ENCODE peak calls at places on chromosomes 5 and 9, in six cellular contexts. One of them, this sample, is unnamed.

GRCh38 chr9:134399435-134400056 is 73.3 kb downstream of the RXRA start:
- DNase-seq in brain microvascular endothelial cell: peak
- DNase-seq in A673: peak
- DNase-seq in sigmoid colon: no peak
- DNase-seq in PC-3: peak
- DNase-seq in WERI-Rb-1: peak
- DNase-seq in this sample: no peak

GRCh38 chr5:163459465-163459887 is 426 bp downstream of the NUDCD2 start:
- DNase-seq in brain microvascular endothelial cell: no peak
- DNase-seq in A673: no peak
- DNase-seq in sigmoid colon: no peak
- DNase-seq in PC-3: no peak
- DNase-seq in WERI-Rb-1: no peak
- DNase-seq in this sample: no peak

GRCh38 chr5:119397518-119398380 is 41.9 kb downstream of the TNFAIP8 start:
- DNase-seq in brain microvascular endothelial cell: peak
- DNase-seq in A673: peak
- DNase-seq in sigmoid colon: no peak
- DNase-seq in PC-3: peak
- DNase-seq in WERI-Rb-1: no peak
- DNase-seq in this sample: peak

GRCh38 chr9:727767-728166 is 113.7 kb upstream of the DMRT1 start:
- DNase-seq in brain microvascular endothelial cell: no peak
- DNase-seq in A673: no peak
- DNase-seq in sigmoid colon: no peak
- DNase-seq in PC-3: peak
- DNase-seq in WERI-Rb-1: no peak
- DNase-seq in this sample: no peak

GRCh38 chr5:172801184-172801671 is 30.2 kb upstream of the DUSP1 start:
- DNase-seq in brain microvascular endothelial cell: peak
- DNase-seq in A673: no peak
- DNase-seq in sigmoid colon: no peak
- DNase-seq in PC-3: peak
- DNase-seq in WERI-Rb-1: no peak
- DNase-seq in this sample: peak

GRCh38 chr5:138870611-138871010 is 4.5 kb downstream of the LRRTM2 start:
- DNase-seq in brain microvascular endothelial cell: no peak
- DNase-seq in A673: no peak
- DNase-seq in sigmoid colon: no peak
- DNase-seq in PC-3: no peak
- DNase-seq in WERI-Rb-1: peak
- DNase-seq in this sample: no peak

GRCh38 chr5:139181835-139182452 is 16.2 kb downstream of the SIL1 start:
- DNase-seq in brain microvascular endothelial cell: no peak
- DNase-seq in A673: peak
- DNase-seq in sigmoid colon: peak
- DNase-seq in PC-3: peak
- DNase-seq in WERI-Rb-1: no peak
- DNase-seq in this sample: peak

GRCh38 chr9:34636791-34637355 is 714 bp downstream of the SIGMAR1 start:
- DNase-seq in brain microvascular endothelial cell: no peak
- DNase-seq in A673: peak
- DNase-seq in sigmoid colon: no peak
- DNase-seq in PC-3: no peak
- DNase-seq in WERI-Rb-1: no peak
- DNase-seq in this sample: peak

GRCh38 chr9:134627417-134628353 is 13.9 kb upstream of the COL5A1 start:
- DNase-seq in brain microvascular endothelial cell: no peak
- DNase-seq in A673: no peak
- DNase-seq in sigmoid colon: peak
- DNase-seq in PC-3: no peak
- DNase-seq in WERI-Rb-1: peak
- DNase-seq in this sample: no peak

GRCh38 chr5:15525679-15526275 is 25.8 kb downstream of the FBXL7 start:
- DNase-seq in brain microvascular endothelial cell: peak
- DNase-seq in A673: no peak
- DNase-seq in sigmoid colon: no peak
- DNase-seq in PC-3: no peak
- DNase-seq in WERI-Rb-1: no peak
- DNase-seq in this sample: no peak

GRCh38 chr5:158725223-158725825 is 374.4 kb downstream of the EBF1 start:
- DNase-seq in brain microvascular endothelial cell: no peak
- DNase-seq in A673: peak
- DNase-seq in sigmoid colon: no peak
- DNase-seq in PC-3: peak
- DNase-seq in WERI-Rb-1: no peak
- DNase-seq in this sample: no peak

GRCh38 chr5:20636686-20637085 is 648.7 kb upstream of the CDH18 start:
- DNase-seq in brain microvascular endothelial cell: no peak
- DNase-seq in A673: no peak
- DNase-seq in sigmoid colon: no peak
- DNase-seq in PC-3: no peak
- DNase-seq in WERI-Rb-1: no peak
- DNase-seq in this sample: no peak

GRCh38 chr9:86765736-86766410 is 181.4 kb downstream of the GAS1 start:
- DNase-seq in brain microvascular endothelial cell: no peak
- DNase-seq in A673: no peak
- DNase-seq in sigmoid colon: no peak
- DNase-seq in PC-3: no peak
- DNase-seq in WERI-Rb-1: no peak
- DNase-seq in this sample: no peak

GRCh38 chr9:16899611-16900010 is 29.1 kb upstream of the BNC2 start:
- DNase-seq in brain microvascular endothelial cell: peak
- DNase-seq in A673: no peak
- DNase-seq in sigmoid colon: no peak
- DNase-seq in PC-3: no peak
- DNase-seq in WERI-Rb-1: no peak
- DNase-seq in this sample: no peak

GRCh38 chr5:80254767-80255424 is 952 bp downstream of the SERINC5 start:
- DNase-seq in brain microvascular endothelial cell: peak
- DNase-seq in A673: no peak
- DNase-seq in sigmoid colon: no peak
- DNase-seq in PC-3: peak
- DNase-seq in WERI-Rb-1: peak
- DNase-seq in this sample: peak

GRCh38 chr9:123960366-123960765 is 30.4 kb upstream of the DENND1A start:
- DNase-seq in brain microvascular endothelial cell: no peak
- DNase-seq in A673: no peak
- DNase-seq in sigmoid colon: no peak
- DNase-seq in PC-3: no peak
- DNase-seq in WERI-Rb-1: no peak
- DNase-seq in this sample: no peak

GRCh38 chr5:122726990-122727616 is 47.8 kb upstream of the SNX2 start:
- DNase-seq in brain microvascular endothelial cell: peak
- DNase-seq in A673: no peak
- DNase-seq in sigmoid colon: no peak
- DNase-seq in PC-3: peak
- DNase-seq in WERI-Rb-1: no peak
- DNase-seq in this sample: peak

GRCh38 chr9:133117271-133118178 is 3.5 kb downstream of the RALGDS start:
- DNase-seq in brain microvascular endothelial cell: no peak
- DNase-seq in A673: no peak
- DNase-seq in sigmoid colon: peak
- DNase-seq in PC-3: no peak
- DNase-seq in WERI-Rb-1: no peak
- DNase-seq in this sample: no peak

GRCh38 chr5:1414311-1415058 is 30.8 kb downstream of the SLC6A3 start:
- DNase-seq in brain microvascular endothelial cell: no peak
- DNase-seq in A673: no peak
- DNase-seq in sigmoid colon: no peak
- DNase-seq in PC-3: peak
- DNase-seq in WERI-Rb-1: no peak
- DNase-seq in this sample: no peak

GRCh38 chr9:88792502-88792901 is 198.8 kb upstream of the S1PR3 start:
- DNase-seq in brain microvascular endothelial cell: no peak
- DNase-seq in A673: peak
- DNase-seq in sigmoid colon: no peak
- DNase-seq in PC-3: no peak
- DNase-seq in WERI-Rb-1: no peak
- DNase-seq in this sample: no peak

GRCh38 chr5:176692835-176693476 is 45.7 kb downstream of the TSPAN17 start:
- DNase-seq in brain microvascular endothelial cell: no peak
- DNase-seq in A673: no peak
- DNase-seq in sigmoid colon: no peak
- DNase-seq in PC-3: no peak
- DNase-seq in WERI-Rb-1: no peak
- DNase-seq in this sample: no peak

GRCh38 chr5:75690669-75691068 is 26.6 kb downstream of the POC5 start:
- DNase-seq in brain microvascular endothelial cell: no peak
- DNase-seq in A673: no peak
- DNase-seq in sigmoid colon: no peak
- DNase-seq in PC-3: no peak
- DNase-seq in WERI-Rb-1: no peak
- DNase-seq in this sample: no peak

GRCh38 chr9:109452761-109453160 is 45.3 kb downstream of the PTPN3 start:
- DNase-seq in brain microvascular endothelial cell: peak
- DNase-seq in A673: no peak
- DNase-seq in sigmoid colon: no peak
- DNase-seq in PC-3: no peak
- DNase-seq in WERI-Rb-1: no peak
- DNase-seq in this sample: peak

GRCh38 chr9:30120654-30121053 is 2263.8 kb upstream of the ACO1 start:
- DNase-seq in brain microvascular endothelial cell: no peak
- DNase-seq in A673: no peak
- DNase-seq in sigmoid colon: no peak
- DNase-seq in PC-3: no peak
- DNase-seq in WERI-Rb-1: no peak
- DNase-seq in this sample: no peak

GRCh38 chr9:111936391-111936790 is 39.8 kb downstream of the UGCG start:
- DNase-seq in brain microvascular endothelial cell: no peak
- DNase-seq in A673: no peak
- DNase-seq in sigmoid colon: no peak
- DNase-seq in PC-3: no peak
- DNase-seq in WERI-Rb-1: no peak
- DNase-seq in this sample: no peak

GRCh38 chr9:111937301-111937700 is 40.7 kb downstream of the UGCG start:
- DNase-seq in brain microvascular endothelial cell: no peak
- DNase-seq in A673: no peak
- DNase-seq in sigmoid colon: no peak
- DNase-seq in PC-3: no peak
- DNase-seq in WERI-Rb-1: no peak
- DNase-seq in this sample: no peak

GRCh38 chr9:111938427-111938800 is 41.8 kb downstream of the UGCG start:
- DNase-seq in brain microvascular endothelial cell: no peak
- DNase-seq in A673: no peak
- DNase-seq in sigmoid colon: no peak
- DNase-seq in PC-3: no peak
- DNase-seq in WERI-Rb-1: no peak
- DNase-seq in this sample: no peak

GRCh38 chr9:111939322-111939721 is 42.7 kb downstream of the UGCG start:
- DNase-seq in brain microvascular endothelial cell: no peak
- DNase-seq in A673: no peak
- DNase-seq in sigmoid colon: no peak
- DNase-seq in PC-3: peak
- DNase-seq in WERI-Rb-1: no peak
- DNase-seq in this sample: no peak

GRCh38 chr9:111937781-111938426 is 41.3 kb downstream of the UGCG start:
- DNase-seq in brain microvascular endothelial cell: peak
- DNase-seq in A673: peak
- DNase-seq in sigmoid colon: no peak
- DNase-seq in PC-3: no peak
- DNase-seq in WERI-Rb-1: no peak
- DNase-seq in this sample: no peak
- H3K27ac ChIP-seq in brain microvascular endothelial cell: peak
- H3K27ac ChIP-seq in A673: peak
- H3K27ac ChIP-seq in sigmoid colon: no peak
- H3K27ac ChIP-seq in PC-3: no peak
- H3K27ac ChIP-seq in WERI-Rb-1: no peak
- H3K27ac ChIP-seq in this sample: no peak

GRCh38 chr5:77560677-77561263 is 68.7 kb upstream of the WDR41 start:
- DNase-seq in brain microvascular endothelial cell: peak
- DNase-seq in A673: peak
- DNase-seq in sigmoid colon: no peak
- DNase-seq in PC-3: peak
- DNase-seq in WERI-Rb-1: no peak
- DNase-seq in this sample: peak
- TF ChIP-seq CTCF in brain microvascular endothelial cell: peak
- TF ChIP-seq CTCF in A673: peak
- TF ChIP-seq CTCF in sigmoid colon: no peak
- TF ChIP-seq CTCF in PC-3: peak
- TF ChIP-seq CTCF in WERI-Rb-1: peak
- TF ChIP-seq CTCF in this sample: peak

DNA sequence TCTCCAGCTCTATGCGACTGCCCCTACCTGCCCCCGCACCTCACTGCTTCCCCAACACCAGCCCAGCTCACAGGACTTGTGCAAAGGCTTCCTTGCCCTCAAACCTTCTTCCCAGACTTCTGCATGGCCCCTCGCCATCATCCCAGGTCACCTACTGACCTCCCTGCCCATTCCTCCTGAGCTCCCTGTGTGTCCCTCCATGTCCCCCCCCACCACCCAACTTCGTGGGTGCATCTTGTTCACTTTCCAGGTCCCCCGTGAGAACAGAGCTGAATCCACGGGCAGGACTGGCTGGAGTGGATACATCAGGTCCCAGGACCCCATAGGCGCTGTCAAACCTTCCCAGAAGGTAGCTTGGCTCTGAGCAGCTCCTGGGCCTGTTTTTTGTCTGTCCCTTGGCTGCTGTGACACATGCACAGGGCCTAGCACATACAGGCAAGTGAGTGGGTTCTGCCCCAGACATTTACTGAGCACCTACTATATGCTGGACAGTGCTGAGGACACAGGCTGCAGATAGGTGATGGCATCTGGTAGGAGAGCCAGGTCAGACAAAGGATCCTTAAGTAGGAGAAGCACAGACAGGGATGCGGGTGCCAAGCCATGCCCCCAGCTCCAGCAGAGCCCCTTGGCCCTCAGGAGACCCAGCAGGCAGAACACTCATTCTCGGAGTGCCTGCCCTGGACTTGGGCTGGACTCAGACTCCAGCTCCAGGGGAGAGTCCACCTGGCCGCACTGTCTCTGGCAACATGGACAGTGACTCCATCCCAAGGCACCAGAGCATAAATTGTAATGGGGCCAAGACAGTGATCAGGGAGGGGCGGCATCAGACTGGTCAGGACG is 15.0 kb downstream of the NINJ1 start:
- DNase-seq in brain microvascular endothelial cell: no peak
- DNase-seq in A673: no peak
- DNase-seq in sigmoid colon: peak
- DNase-seq in PC-3: no peak
- DNase-seq in WERI-Rb-1: no peak
- DNase-seq in this sample: no peak
- H3K27ac ChIP-seq in brain microvascular endothelial cell: no peak
- H3K27ac ChIP-seq in A673: no peak
- H3K27ac ChIP-seq in sigmoid colon: peak
- H3K27ac ChIP-seq in PC-3: no peak
- H3K27ac ChIP-seq in WERI-Rb-1: no peak
- H3K27ac ChIP-seq in this sample: peak

DNA sequence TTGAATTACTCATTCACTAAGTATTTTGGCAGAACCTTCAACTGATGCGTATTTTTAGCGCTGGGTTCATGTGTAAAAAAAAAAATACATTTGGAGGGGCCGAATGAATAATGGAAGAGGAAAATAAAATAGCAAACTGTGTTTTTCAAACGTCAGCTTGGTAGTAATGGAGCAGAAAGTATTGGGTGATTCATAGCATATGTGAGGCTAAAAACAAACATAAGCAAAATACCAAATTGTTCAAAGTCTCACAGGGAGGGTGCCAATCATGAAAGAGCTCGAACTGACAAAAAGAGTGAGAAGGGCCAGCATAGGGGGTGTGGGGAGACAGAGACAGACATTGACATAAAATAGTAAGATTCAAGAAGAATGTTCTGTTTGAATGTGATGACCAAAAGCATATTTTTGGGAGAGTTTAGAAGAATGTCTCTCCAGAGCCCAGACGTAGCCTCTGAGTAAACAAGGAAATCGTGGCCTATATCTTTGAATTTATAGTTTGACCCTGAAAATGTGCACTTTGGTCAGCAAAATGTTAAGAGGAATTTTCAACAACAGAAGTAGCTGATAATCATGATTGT is 174.9 kb upstream of the HMHB1 start:
- DNase-seq in brain microvascular endothelial cell: peak
- DNase-seq in A673: no peak
- DNase-seq in sigmoid colon: no peak
- DNase-seq in PC-3: peak
- DNase-seq in WERI-Rb-1: no peak
- DNase-seq in this sample: no peak
- TF ChIP-seq CTCF in brain microvascular endothelial cell: no peak
- TF ChIP-seq CTCF in A673: no peak
- TF ChIP-seq CTCF in sigmoid colon: no peak
- TF ChIP-seq CTCF in PC-3: no peak
- TF ChIP-seq CTCF in WERI-Rb-1: no peak
- TF ChIP-seq CTCF in this sample: no peak

This sample was measured in RWPE1.